ENCODE peak calls at places on chromosomes 13 and 19, in nine cellular contexts. One of them, this sample, is unnamed.
A peak's percentile ranks its signal among the peaks of the same experiment; 100 is the strongest.

GRCh38 chr19:42270346-42271044 is 1.4 kb downstream of the CIC start:
- DNase-seq in HFFc6: peak; percentile 82
- DNase-seq in OCI-LY7: peak; percentile 37
- DNase-seq in coronary artery: peak; percentile 89
- DNase-seq in colonic mucosa: peak; percentile 55
- DNase-seq in GM12865: peak; percentile 84
- DNase-seq in astrocyte of the spinal cord: peak; percentile 71
- DNase-seq in mucosa of descending colon: peak; percentile 71
- DNase-seq in gastrocnemius medialis: peak; percentile 78
- DNase-seq in this sample: peak; percentile 68

GRCh38 chr13:100722517-100722916 is 47.9 kb upstream of the TMTC4 start:
- DNase-seq in HFFc6: no peak
- DNase-seq in OCI-LY7: no peak
- DNase-seq in coronary artery: no peak
- DNase-seq in colonic mucosa: no peak
- DNase-seq in GM12865: no peak
- DNase-seq in astrocyte of the spinal cord: no peak
- DNase-seq in mucosa of descending colon: no peak
- DNase-seq in gastrocnemius medialis: no peak
- DNase-seq in this sample: no peak

GRCh38 chr19:54905411-54905810 is 537 bp upstream of the NCR1 start:
- DNase-seq in HFFc6: no peak
- DNase-seq in OCI-LY7: no peak
- DNase-seq in coronary artery: no peak
- DNase-seq in colonic mucosa: no peak
- DNase-seq in GM12865: no peak
- DNase-seq in astrocyte of the spinal cord: no peak
- DNase-seq in mucosa of descending colon: no peak
- DNase-seq in gastrocnemius medialis: no peak
- DNase-seq in this sample: no peak

GRCh38 chr13:94280357-94280756 is 199.1 kb downstream of the DCT start:
- DNase-seq in HFFc6: no peak
- DNase-seq in OCI-LY7: no peak
- DNase-seq in coronary artery: no peak
- DNase-seq in colonic mucosa: no peak
- DNase-seq in GM12865: no peak
- DNase-seq in astrocyte of the spinal cord: peak; percentile 19
- DNase-seq in mucosa of descending colon: no peak
- DNase-seq in gastrocnemius medialis: no peak
- DNase-seq in this sample: no peak

GRCh38 chr19:45630463-45630862 is 8.7 kb downstream of the EML2 start:
- DNase-seq in HFFc6: peak; percentile 97
- DNase-seq in OCI-LY7: no peak
- DNase-seq in coronary artery: no peak
- DNase-seq in colonic mucosa: no peak
- DNase-seq in GM12865: peak; percentile 82
- DNase-seq in astrocyte of the spinal cord: peak; percentile 92
- DNase-seq in mucosa of descending colon: no peak
- DNase-seq in gastrocnemius medialis: no peak
- DNase-seq in this sample: peak; percentile 73

GRCh38 chr19:8537099-8537498 is 23.1 kb upstream of the ZNF414 start:
- DNase-seq in HFFc6: no peak
- DNase-seq in OCI-LY7: no peak
- DNase-seq in coronary artery: no peak
- DNase-seq in colonic mucosa: no peak
- DNase-seq in GM12865: no peak
- DNase-seq in astrocyte of the spinal cord: no peak
- DNase-seq in mucosa of descending colon: no peak
- DNase-seq in gastrocnemius medialis: no peak
- DNase-seq in this sample: no peak

GRCh38 chr19:39969681-39970423 is 1.1 kb upstream of the PSMC4 start:
- DNase-seq in HFFc6: no peak
- DNase-seq in OCI-LY7: no peak
- DNase-seq in coronary artery: no peak
- DNase-seq in colonic mucosa: peak; percentile 19
- DNase-seq in GM12865: peak; percentile 26
- DNase-seq in astrocyte of the spinal cord: no peak
- DNase-seq in mucosa of descending colon: no peak
- DNase-seq in gastrocnemius medialis: no peak
- DNase-seq in this sample: no peak

GRCh38 chr13:27273658-27274425 is 3.2 kb downstream of the RASL11A start:
- DNase-seq in HFFc6: no peak
- DNase-seq in OCI-LY7: no peak
- DNase-seq in coronary artery: no peak
- DNase-seq in colonic mucosa: no peak
- DNase-seq in GM12865: no peak
- DNase-seq in astrocyte of the spinal cord: peak; percentile 66
- DNase-seq in mucosa of descending colon: no peak
- DNase-seq in gastrocnemius medialis: no peak
- DNase-seq in this sample: no peak

GRCh38 chr13:20182231-20182846 is 10.4 kb downstream of the GJB2 start:
- DNase-seq in HFFc6: peak; percentile 64
- DNase-seq in OCI-LY7: peak; percentile 73
- DNase-seq in coronary artery: peak; percentile 65
- DNase-seq in colonic mucosa: no peak
- DNase-seq in GM12865: peak; percentile 85
- DNase-seq in astrocyte of the spinal cord: peak; percentile 72
- DNase-seq in mucosa of descending colon: no peak
- DNase-seq in gastrocnemius medialis: no peak
- DNase-seq in this sample: peak; percentile 82

GRCh38 chr13:74135306-74136088 is 1.3 kb upstream of the KLF12 start:
- DNase-seq in HFFc6: peak; percentile 53
- DNase-seq in OCI-LY7: peak; percentile 84
- DNase-seq in coronary artery: peak; percentile 84
- DNase-seq in colonic mucosa: peak; percentile 74
- DNase-seq in GM12865: peak; percentile 82
- DNase-seq in astrocyte of the spinal cord: peak; percentile 88
- DNase-seq in mucosa of descending colon: peak; percentile 86
- DNase-seq in gastrocnemius medialis: peak; percentile 38
- DNase-seq in this sample: peak; percentile 85

GRCh38 chr13:74134777-74135305 is 637 bp upstream of the KLF12 start:
- DNase-seq in HFFc6: no peak
- DNase-seq in OCI-LY7: peak; percentile 60
- DNase-seq in coronary artery: peak; percentile 74
- DNase-seq in colonic mucosa: peak; percentile 70
- DNase-seq in GM12865: peak; percentile 69
- DNase-seq in astrocyte of the spinal cord: no peak
- DNase-seq in mucosa of descending colon: peak; percentile 84
- DNase-seq in gastrocnemius medialis: peak; percentile 25
- DNase-seq in this sample: no peak

GRCh38 chr13:74133657-74134201 is 475 bp downstream of the KLF12 start:
- DNase-seq in HFFc6: peak; percentile 95
- DNase-seq in OCI-LY7: peak; percentile 95
- DNase-seq in coronary artery: peak; percentile 90
- DNase-seq in colonic mucosa: peak; percentile 82
- DNase-seq in GM12865: peak; percentile 97
- DNase-seq in astrocyte of the spinal cord: peak; percentile 97
- DNase-seq in mucosa of descending colon: peak; percentile 82
- DNase-seq in gastrocnemius medialis: peak; percentile 79
- DNase-seq in this sample: peak; percentile 86

GRCh38 chr13:74132768-74133656 is 1.2 kb downstream of the KLF12 start:
- DNase-seq in HFFc6: peak; percentile 11
- DNase-seq in OCI-LY7: peak; percentile 67
- DNase-seq in coronary artery: peak; percentile 75
- DNase-seq in colonic mucosa: peak; percentile 44
- DNase-seq in GM12865: peak; percentile 49
- DNase-seq in astrocyte of the spinal cord: peak; percentile 35
- DNase-seq in mucosa of descending colon: peak; percentile 47
- DNase-seq in gastrocnemius medialis: peak; percentile 28
- DNase-seq in this sample: peak; percentile 26

GRCh38 chr13:74134226-74134776 is at the start of gene KLF12:
- DNase-seq in HFFc6: peak; percentile 95
- DNase-seq in OCI-LY7: peak; percentile 97
- DNase-seq in coronary artery: peak; percentile 92
- DNase-seq in colonic mucosa: peak; percentile 93
- DNase-seq in GM12865: peak; percentile 98
- DNase-seq in astrocyte of the spinal cord: peak; percentile 98
- DNase-seq in mucosa of descending colon: peak; percentile 91
- DNase-seq in gastrocnemius medialis: peak; percentile 82
- DNase-seq in this sample: peak; percentile 93
- TF ChIP-seq CTCF in HFFc6: no peak
- TF ChIP-seq CTCF in OCI-LY7: no peak
- TF ChIP-seq CTCF in coronary artery: no peak
- TF ChIP-seq CTCF in colonic mucosa: no peak
- TF ChIP-seq CTCF in GM12865: no peak
- TF ChIP-seq CTCF in astrocyte of the spinal cord: no peak
- TF ChIP-seq CTCF in mucosa of descending colon: no peak
- TF ChIP-seq CTCF in gastrocnemius medialis: no peak
- TF ChIP-seq CTCF in this sample: no peak

DNA sequence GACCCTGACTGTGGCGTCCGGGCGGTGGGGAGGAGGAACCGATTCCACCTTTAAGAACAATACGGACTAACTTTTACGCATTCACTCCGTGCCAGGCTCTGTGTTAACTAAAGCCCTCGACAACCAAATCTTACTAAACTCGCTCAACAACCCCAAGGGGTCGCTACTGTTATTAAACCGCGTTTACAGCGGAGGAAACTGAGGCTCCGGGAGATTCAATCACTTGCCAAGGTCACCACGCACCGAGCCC is 1.2 kb downstream of the SAMD1 start:
- DNase-seq in HFFc6: no peak
- DNase-seq in OCI-LY7: peak; percentile 80
- DNase-seq in coronary artery: no peak
- DNase-seq in colonic mucosa: no peak
- DNase-seq in GM12865: peak; percentile 51
- DNase-seq in astrocyte of the spinal cord: no peak
- DNase-seq in mucosa of descending colon: no peak
- DNase-seq in gastrocnemius medialis: no peak
- DNase-seq in this sample: no peak
- TF ChIP-seq CTCF in HFFc6: peak; percentile 30
- TF ChIP-seq CTCF in OCI-LY7: peak; percentile 76
- TF ChIP-seq CTCF in coronary artery: no peak
- TF ChIP-seq CTCF in colonic mucosa: no peak
- TF ChIP-seq CTCF in GM12865: no peak
- TF ChIP-seq CTCF in astrocyte of the spinal cord: peak; percentile 24
- TF ChIP-seq CTCF in mucosa of descending colon: no peak
- TF ChIP-seq CTCF in gastrocnemius medialis: no peak
- TF ChIP-seq CTCF in this sample: no peak

GRCh38 chr19:33724021-33724722 is 72.5 kb upstream of the KCTD15 start:
- DNase-seq in HFFc6: no peak
- DNase-seq in OCI-LY7: no peak
- DNase-seq in coronary artery: no peak
- DNase-seq in colonic mucosa: no peak
- DNase-seq in GM12865: no peak
- DNase-seq in astrocyte of the spinal cord: no peak
- DNase-seq in mucosa of descending colon: no peak
- DNase-seq in gastrocnemius medialis: no peak
- DNase-seq in this sample: no peak
- TF ChIP-seq CTCF in HFFc6: no peak
- TF ChIP-seq CTCF in OCI-LY7: no peak
- TF ChIP-seq CTCF in coronary artery: no peak
- TF ChIP-seq CTCF in colonic mucosa: no peak
- TF ChIP-seq CTCF in GM12865: no peak
- TF ChIP-seq CTCF in astrocyte of the spinal cord: no peak
- TF ChIP-seq CTCF in mucosa of descending colon: no peak
- TF ChIP-seq CTCF in gastrocnemius medialis: no peak
- TF ChIP-seq CTCF in this sample: no peak

DNA sequence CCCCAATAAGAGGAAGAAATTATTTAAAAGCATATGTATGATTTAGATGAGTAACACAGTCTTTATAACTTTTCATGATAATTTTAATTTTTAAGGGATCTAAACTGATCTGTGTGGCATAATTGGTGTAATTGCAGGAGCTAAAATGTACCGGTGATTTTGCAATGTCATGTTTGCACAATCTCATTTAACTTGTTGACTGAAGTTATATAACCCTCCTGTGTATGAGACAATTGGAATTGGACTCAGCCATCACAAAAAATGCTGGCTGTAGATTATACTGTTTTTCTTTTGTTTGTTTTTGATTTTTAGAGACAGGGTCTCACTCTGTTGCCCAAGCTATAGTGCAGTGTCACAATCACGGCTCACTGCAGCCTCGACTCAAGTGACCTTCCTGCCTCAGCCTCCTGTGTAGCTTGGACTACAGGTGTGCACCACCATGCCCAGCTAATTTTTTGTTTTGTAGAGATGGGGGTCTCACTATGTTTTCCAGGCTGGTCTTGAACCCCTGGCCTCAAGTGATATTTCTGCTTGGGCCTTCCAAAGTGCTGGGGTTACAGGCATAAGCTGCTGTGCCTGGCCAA is 26.1 kb downstream of the FGF9 start:
- DNase-seq in HFFc6: no peak
- DNase-seq in OCI-LY7: no peak
- DNase-seq in coronary artery: no peak
- DNase-seq in colonic mucosa: no peak
- DNase-seq in GM12865: no peak
- DNase-seq in astrocyte of the spinal cord: no peak
- DNase-seq in mucosa of descending colon: no peak
- DNase-seq in gastrocnemius medialis: no peak
- DNase-seq in this sample: no peak
- TF ChIP-seq CTCF in HFFc6: no peak
- TF ChIP-seq CTCF in OCI-LY7: no peak
- TF ChIP-seq CTCF in coronary artery: no peak
- TF ChIP-seq CTCF in colonic mucosa: no peak
- TF ChIP-seq CTCF in GM12865: no peak
- TF ChIP-seq CTCF in astrocyte of the spinal cord: no peak
- TF ChIP-seq CTCF in mucosa of descending colon: no peak
- TF ChIP-seq CTCF in gastrocnemius medialis: no peak
- TF ChIP-seq CTCF in this sample: no peak